ENCODE peak calls at places on chromosomes 4 and X, in eight cellular contexts. Z, Y, F, K, U, D, M and V are unnamed samples.

GRCh38 chrX:115911967-115912366 is 258.6 kb upstream of the AGTR2 start:
- DNase-seq in Z (no peak), Y (no peak), F (no peak), K (no peak), U (no peak), D (no peak), M (no peak), V (no peak)

GRCh38 chrX:154366666-154367055 is 7.8 kb downstream of the FLNA start:
- DNase-seq in Z (no peak), Y (no peak), F (no peak), K (no peak), U (no peak), D (no peak), M (no peak), V (no peak)

GRCh38 chrX:21873063-21873785 is 17.4 kb downstream of the YY2 start:
- DNase-seq in Z (no peak), Y (no peak), F (no peak), K (no peak), U (no peak), D (no peak), M (no peak), V (no peak)

GRCh38 chr4:25654031-25654970 is 1.4 kb upstream of the SLC34A2 start:
- DNase-seq in Z (no peak), Y (no peak), F (no peak), K (no peak), U (no peak), D (no peak), M (no peak), V (no peak)

GRCh38 chrX:19107035-19107434 is 15.2 kb downstream of the ADGRG2 start:
- DNase-seq in Z (no peak), Y (no peak), F (no peak), K (no peak), U (no peak), D (no peak), M (no peak), V (no peak)

GRCh38 chr4:48105230-48105629 is 28.8 kb downstream of the TXK start:
- DNase-seq in Z (no peak), Y (no peak), F (no peak), K (no peak), U (no peak), D (no peak), M (no peak), V (no peak)

GRCh38 chr4:42327323-42327722 is 70.0 kb upstream of the SHISA3 start:
- DNase-seq in Z (no peak), Y (no peak), F (no peak), K (no peak), U (no peak), D (no peak), M (no peak), V (no peak)

GRCh38 chrX:7233632-7234406 is 85.9 kb upstream of the PUDP start:
- DNase-seq in Z (no peak), Y (no peak), F (no peak), K (no peak), U (no peak), D (no peak), M (no peak), V (no peak)

GRCh38 chrX:40132751-40133150 is 35.0 kb upstream of the BCOR start:
- DNase-seq in Z (peak; percentile 55), Y (no peak), F (peak; percentile 73), K (no peak), U (peak; percentile 84), D (peak; percentile 73), M (peak; percentile 84), V (no peak)

GRCh38 chrX:6163761-6164160 is 64.9 kb downstream of the NLGN4X start:
- DNase-seq in Z (no peak), Y (no peak), F (no peak), K (no peak), U (peak; percentile 8), D (no peak), M (no peak), V (no peak)

GRCh38 chr4:38490753-38491446 is 173.1 kb upstream of the KLF3 start:
- DNase-seq in Z (no peak), Y (no peak), F (no peak), K (no peak), U (no peak), D (no peak), M (no peak), V (no peak)

GRCh38 chrX:97074400-97074799 is 190.7 kb downstream of the RPA4 start:
- DNase-seq in Z (no peak), Y (no peak), F (no peak), K (no peak), U (peak; percentile 12), D (no peak), M (no peak), V (no peak)

GRCh38 chr4:61200991-61201526 is 933 bp downstream of the ADGRL3 start:
- DNase-seq in Z (no peak), Y (no peak), F (no peak), K (peak; percentile 53), U (peak; percentile 46), D (no peak), M (peak; percentile 45), V (no peak)

GRCh38 chr4:163693776-163694175 is 199.3 kb downstream of the TMA16 start:
- DNase-seq in Z (no peak), Y (no peak), F (no peak), K (no peak), U (peak; percentile 65), D (no peak), M (peak; percentile 72), V (no peak)

GRCh38 chr4:138910914-138911336 is 104.7 kb upstream of the NOCT start:
- DNase-seq in Z (peak; percentile 25), Y (peak; percentile 11), F (peak; percentile 57), K (no peak), U (peak; percentile 88), D (peak; percentile 56), M (peak; percentile 93), V (no peak)

GRCh38 chr4:168441412-168441811 is 38.9 kb downstream of the DDX60L start:
- DNase-seq in Z (no peak), Y (no peak), F (no peak), K (no peak), U (no peak), D (no peak), M (no peak), V (no peak)

GRCh38 chr4:127586922-127587571 is 45.7 kb upstream of the INTU start:
- DNase-seq in Z (no peak), Y (no peak), F (peak; percentile 29), K (no peak), U (peak; percentile 36), D (no peak), M (peak; percentile 56), V (no peak)

GRCh38 chr4:95363966-95364365 is 184.8 kb downstream of the UNC5C start:
- DNase-seq in Z (no peak), Y (no peak), F (no peak), K (no peak), U (no peak), D (no peak), M (no peak), V (no peak)

DNA sequence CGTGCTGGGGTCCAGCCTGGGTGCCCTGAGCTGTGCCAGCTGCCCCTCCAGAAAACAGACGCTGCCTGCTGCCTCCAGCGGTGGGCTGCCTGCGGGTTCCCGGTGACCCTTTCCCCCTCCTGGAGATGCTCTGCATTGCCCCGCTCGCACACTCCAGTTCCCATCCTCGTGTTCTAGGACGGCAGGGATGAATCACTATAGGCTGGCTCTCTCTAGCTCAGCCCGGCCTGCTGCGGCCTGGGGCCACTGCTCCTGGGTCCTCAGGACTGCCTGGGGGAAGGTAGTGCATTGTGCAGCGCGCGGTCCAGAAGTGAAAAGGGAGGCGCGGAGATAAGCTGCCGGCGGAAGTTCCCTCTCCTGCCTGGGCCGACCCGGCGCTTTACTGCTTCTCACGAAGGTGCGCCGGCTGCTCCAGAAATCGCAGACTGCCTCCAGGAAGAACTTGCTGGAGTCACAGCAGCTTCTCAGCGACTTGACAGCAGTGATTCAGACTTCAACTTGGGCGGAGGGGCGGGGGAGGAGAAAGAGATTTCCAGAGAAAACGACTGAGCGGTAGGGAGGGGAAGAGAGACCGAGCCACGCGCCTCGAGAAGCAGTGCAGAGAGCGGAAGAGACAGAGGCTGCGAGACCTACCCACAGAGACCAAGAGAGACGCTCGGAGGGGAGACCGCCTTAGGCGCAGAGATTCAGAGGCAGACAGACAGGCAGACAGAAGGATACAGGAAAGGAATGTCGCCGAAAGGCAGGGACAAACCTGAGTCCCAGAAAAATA is 6.7 kb upstream of the MSX1 start:
- DNase-seq in Z (peak; percentile 36), Y (no peak), F (no peak), K (peak; percentile 75), U (peak; percentile 67), D (peak; percentile 33), M (peak; percentile 76), V (no peak)
- TF ChIP-seq CTCF in Z (peak; percentile 17), Y (no peak), F (no peak), K (peak; percentile 62), U (peak; percentile 35), D (no peak), M (peak; percentile 63), V (no peak)

DNA sequence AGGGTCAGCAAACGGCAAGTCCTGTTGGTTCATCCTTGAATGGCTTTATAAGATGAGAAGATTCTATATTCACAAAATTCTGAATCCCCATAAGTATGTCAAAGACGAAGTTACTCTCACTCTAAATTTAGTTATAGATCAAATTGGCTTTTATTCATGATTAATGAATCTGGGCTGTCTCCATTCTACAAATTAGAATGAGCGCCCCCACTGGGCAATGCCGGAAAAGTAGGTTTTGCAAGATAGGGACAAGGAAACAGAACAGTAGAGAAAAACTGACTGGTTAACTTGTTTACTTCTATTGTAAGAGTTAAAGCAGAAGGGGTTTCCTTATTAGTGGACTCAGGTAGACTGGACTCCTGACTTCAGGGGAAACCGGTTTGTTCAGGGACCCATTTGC is 100.3 kb downstream of the F11 start:
- DNase-seq in Z (no peak), Y (no peak), F (no peak), K (no peak), U (no peak), D (no peak), M (no peak), V (no peak)
- TF ChIP-seq CTCF in Z (no peak), Y (no peak), F (no peak), K (no peak), U (no peak), D (no peak), M (no peak), V (no peak)

GRCh38 chr4:109977854-109978501 is 65.3 kb downstream of the EGF start:
- DNase-seq in Z (no peak), Y (no peak), F (peak; percentile 10), K (no peak), U (peak; percentile 65), D (no peak), M (peak; percentile 64), V (no peak)
- TF ChIP-seq CTCF in Z (peak; percentile 39), Y (no peak), F (peak; percentile 58), K (peak; percentile 61), U (peak; percentile 62), D (peak; percentile 68), M (peak; percentile 57), V (no peak)

DNA sequence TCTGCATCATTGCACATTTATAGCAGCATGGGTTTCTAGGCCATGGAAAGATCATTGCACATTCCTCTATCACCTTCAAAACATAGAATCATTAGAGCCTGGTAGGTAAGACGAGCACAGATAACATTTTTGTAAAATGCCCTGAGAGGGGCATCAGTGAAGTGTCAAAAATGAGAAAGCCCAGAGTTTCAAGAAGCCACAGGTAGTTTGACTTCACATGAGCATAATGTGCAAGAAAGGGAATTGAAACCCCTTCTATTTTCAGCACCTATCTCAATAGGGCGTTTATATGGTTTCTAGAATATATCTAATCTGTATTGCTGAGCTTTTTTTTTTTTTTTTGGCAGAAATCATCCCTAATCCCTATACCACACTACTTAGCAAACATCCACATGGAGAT is 2441.7 kb downstream of the ARAP2 start:
- DNase-seq in Z (no peak), Y (no peak), F (no peak), K (no peak), U (no peak), D (no peak), M (no peak), V (no peak)
- TF ChIP-seq CTCF in Z (no peak), Y (no peak), F (no peak), K (no peak), U (no peak), D (no peak), M (no peak), V (no peak)